ENCODE peak calls at places on chromosomes 5 and 9, in eight cellular contexts. Z, A, R, J, O, K, L and F are unnamed samples.

GRCh38 chr9:132415181-132415580 is 5.2 kb downstream of the CFAP77 start:
- DNase-seq in J (peak), L (no peak), A (no peak), K (no peak), Z (no peak), O (no peak), R (no peak), F (no peak)

GRCh38 chr5:125595095-125595494 is 828.1 kb upstream of the GRAMD2B start:
- DNase-seq in Z (no peak), A (no peak), J (no peak), O (no peak), R (no peak), L (peak), K (no peak), F (no peak)

GRCh38 chr5:53427965-53428364 is 52.5 kb upstream of the FST start:
- DNase-seq in Z (no peak), L (no peak), J (no peak), R (no peak), K (no peak), A (no peak), O (no peak), F (no peak)

GRCh38 chr5:72241346-72242003 is 78.6 kb downstream of the MRPS27 start:
- DNase-seq in J (no peak), Z (no peak), L (no peak), R (no peak), O (no peak), K (no peak), A (no peak), F (no peak)

GRCh38 chr5:29983528-29984152 is 1209.8 kb upstream of the CDH6 start:
- DNase-seq in R (no peak), O (no peak), J (no peak), L (no peak), K (no peak), Z (no peak), A (no peak), F (no peak)

GRCh38 chr5:90221947-90222346 is 187.6 kb downstream of the CETN3 start:
- DNase-seq in L (no peak), Z (no peak), K (no peak), J (no peak), O (no peak), R (no peak), A (peak), F (no peak)

GRCh38 chr9:18668944-18669343 is 195.0 kb downstream of the ADAMTSL1 start:
- DNase-seq in R (no peak), A (no peak), O (no peak), J (no peak), Z (no peak), L (no peak), K (peak), F (no peak)

GRCh38 chr5:56229106-56229505 is 4.0 kb downstream of the ANKRD55 start:
- DNase-seq in A (no peak), J (no peak), K (no peak), L (no peak), O (no peak), Z (no peak), R (no peak), F (no peak)

GRCh38 chr5:61504143-61504542 is 172.1 kb downstream of the ZSWIM6 start:
- DNase-seq in J (no peak), R (no peak), O (no peak), K (no peak), Z (no peak), A (no peak), L (no peak), F (no peak)

GRCh38 chr9:128142061-128142460 is 7.2 kb upstream of the LCN2 start:
- DNase-seq in O (no peak), L (no peak), R (no peak), K (no peak), Z (no peak), A (no peak), J (no peak), F (no peak)

GRCh38 chr9:114929166-114929565 is 1.2 kb downstream of the TNFSF8 start:
- DNase-seq in J (no peak), K (no peak), R (no peak), O (no peak), Z (no peak), A (no peak), L (no peak), F (no peak)

GRCh38 chr9:130288393-130288792 is 22.8 kb downstream of the HMCN2 start:
- DNase-seq in J (no peak), L (no peak), A (no peak), Z (no peak), R (no peak), O (no peak), K (no peak), F (no peak)

GRCh38 chr9:20524776-20525175 is 97.5 kb downstream of the MLLT3 start:
- DNase-seq in Z (no peak), A (no peak), O (no peak), K (no peak), L (peak), R (peak), J (peak), F (no peak)

GRCh38 chr9:97600531-97601227 is 32.5 kb downstream of the TSTD2 start:
- DNase-seq in Z (no peak), R (no peak), O (no peak), L (no peak), A (no peak), K (no peak), J (no peak), F (no peak)

GRCh38 chr5:137858954-137859353 is 8.7 kb upstream of the MYOT start:
- DNase-seq in R (no peak), A (no peak), O (no peak), K (no peak), J (no peak), L (no peak), Z (no peak), F (no peak)

GRCh38 chr9:78035369-78035993 is 3.9 kb upstream of the GNAQ start:
- DNase-seq in K (peak), O (peak), L (peak), Z (no peak), R (peak), J (no peak), A (peak), F (peak)

GRCh38 chr9:96523429-96523828 is 73.5 kb downstream of the HABP4 start:
- DNase-seq in O (no peak), A (no peak), R (no peak), Z (no peak), K (no peak), L (no peak), J (no peak), F (no peak)

GRCh38 chr5:121949885-121950284 is 11.9 kb upstream of the SRFBP1 start:
- DNase-seq in Z (no peak), O (peak), L (peak), J (no peak), A (no peak), R (peak), K (peak), F (no peak)

GRCh38 chr5:132387649-132388117 is 18.2 kb downstream of the SLC22A5 start:
- DNase-seq in A (no peak), Z (no peak), K (peak), J (no peak), L (peak), O (peak), R (peak), F (peak)

GRCh38 chr9:37730256-37730655 is 23.3 kb upstream of the TRMT10B start:
- DNase-seq in R (no peak), Z (no peak), J (no peak), O (no peak), L (no peak), K (no peak), A (no peak), F (no peak)

GRCh38 chr5:39420482-39421145 is 4.2 kb downstream of the DAB2 start:
- DNase-seq in Z (no peak), O (no peak), K (no peak), R (no peak), A (no peak), J (no peak), L (peak), F (no peak)

GRCh38 chr5:39260095-39260494 is 40.7 kb upstream of the FYB1 start:
- DNase-seq in O (no peak), J (no peak), L (no peak), K (no peak), R (no peak), A (no peak), Z (no peak), F (no peak)

GRCh38 chr5:78591972-78592700 is 56.4 kb downstream of the LHFPL2 start:
- DNase-seq in J (no peak), Z (no peak), A (no peak), R (no peak), L (no peak), O (no peak), K (no peak), F (peak)

GRCh38 chr5:107739661-107740060 is 68.9 kb upstream of the EFNA5 start:
- DNase-seq in O (no peak), R (no peak), Z (no peak), L (no peak), K (no peak), J (no peak), A (no peak), F (no peak)

GRCh38 chr5:1299511-1299850 is 4.6 kb upstream of the TERT start:
- DNase-seq in L (no peak), J (no peak), O (no peak), K (no peak), R (no peak), Z (no peak), A (no peak), F (no peak)

GRCh38 chr5:1298723-1299510 is 4.0 kb upstream of the TERT start:
- DNase-seq in A (no peak), L (no peak), J (no peak), Z (peak), O (no peak), K (no peak), R (no peak), F (no peak)

GRCh38 chr5:1298067-1298551 is 3.2 kb upstream of the TERT start:
- DNase-seq in A (no peak), L (no peak), R (no peak), J (no peak), O (no peak), Z (peak), K (no peak), F (no peak)

GRCh38 chr5:1300581-1301083 is 5.8 kb upstream of the TERT start:
- DNase-seq in J (peak), R (no peak), A (no peak), Z (peak), L (no peak), K (no peak), O (no peak), F (no peak)

GRCh38 chr5:1299961-1300360 is 5.1 kb upstream of the TERT start:
- DNase-seq in R (no peak), O (no peak), J (no peak), K (no peak), A (no peak), L (no peak), Z (no peak), F (no peak)
- H3K27ac ChIP-seq in R (no peak), O (no peak), J (no peak), K (no peak), A (no peak), L (no peak), Z (no peak), F (no peak)

GRCh38 chr5:58245479-58245845 is 214.4 kb downstream of the PLK2 start:
- DNase-seq in A (no peak), Z (no peak), R (no peak), L (no peak), K (no peak), O (no peak), J (no peak), F (no peak)
- TF ChIP-seq POLR2AphosphoS5 in A (no peak), Z (no peak), R (no peak), L (no peak), K (no peak), O (no peak), J (no peak), F (no peak)

GRCh38 chr5:117376748-117377147 is 802.1 kb upstream of the SEMA6A start:
- DNase-seq in Z (no peak), J (no peak), A (no peak), L (no peak), K (no peak), R (no peak), O (no peak), F (no peak)
- H3K27ac ChIP-seq in Z (no peak), J (no peak), A (no peak), L (no peak), K (no peak), R (no peak), O (no peak), F (no peak)

GRCh38 chr5:87268126-87268969 is 665 bp downstream of the RASA1 start:
- DNase-seq in L (peak), J (peak), A (no peak), K (peak), O (peak), R (peak), Z (peak), F (peak)
- TF ChIP-seq POLR2AphosphoS5 in L (no peak), J (peak), A (no peak), K (no peak), O (no peak), R (peak), Z (no peak), F (no peak)

GRCh38 chr9:120920495-120921178 is 6.0 kb downstream of the TRAF1 start:
- DNase-seq in R (no peak), O (no peak), L (no peak), J (no peak), Z (no peak), A (no peak), K (no peak), F (no peak)
- H3K27ac ChIP-seq in R (no peak), O (no peak), L (peak), J (no peak), Z (peak), A (no peak), K (no peak), F (no peak)